ENCODE peak calls at places on chromosomes 1 and 21, in five cellular contexts. E is breast epithelium, X is neural progenitor cell, V is right atrium auricular region, U is OCI-LY7. D is an unnamed sample. For H3K4me1, the result is how much of the 10 kb centered on the place peaks cover.

GRCh38 chr1:175635092-175635491 is 108.3 kb downstream of the TNR start:
- DNase-seq in U (no peak), X (no peak), E (no peak), V (no peak), D (no peak)

GRCh38 chr21:17775431-17776126 is 43.6 kb downstream of the C21orf91 start:
- DNase-seq in X (no peak), U (peak), E (no peak), V (no peak), D (peak)

GRCh38 chr1:205091043-205091740 is 6.9 kb upstream of the TMEM81 start:
- DNase-seq in U (no peak), V (no peak), E (no peak), X (no peak), D (no peak)

GRCh38 chr1:160046494-160047115 is 14.8 kb upstream of the PIGM start:
- DNase-seq in V (no peak), X (peak), E (no peak), U (peak), D (peak)

GRCh38 chr21:41961753-41962152 is 7.9 kb upstream of the C2CD2 start:
- DNase-seq in E (peak), X (no peak), U (peak), V (no peak), D (no peak)

GRCh38 chr1:212062832-212063438 is 27.4 kb downstream of the DTL start:
- DNase-seq in U (peak), E (no peak), V (no peak), X (peak), D (no peak)

GRCh38 chr1:14371806-14372497 is 226.5 kb upstream of the KAZN start:
- DNase-seq in U (no peak), V (no peak), X (no peak), E (no peak), D (no peak)

GRCh38 chr1:116911166-116911553 is 1.4 kb downstream of the PTGFRN start:
- DNase-seq in X (peak), U (no peak), E (no peak), V (no peak), D (no peak)

GRCh38 chr21:35275776-35276175 is 226.7 kb upstream of the RUNX1 start:
- DNase-seq in V (no peak), E (no peak), U (no peak), X (no peak), D (no peak)

GRCh38 chr21:17044696-17045095 is 468.1 kb upstream of the CXADR start:
- DNase-seq in E (no peak), U (no peak), X (no peak), V (no peak), D (no peak)

GRCh38 chr1:143727263-143727662 is 244.5 kb downstream of the FAM72C start:
- DNase-seq in V (no peak), U (no peak), E (no peak), X (no peak), D (no peak)

GRCh38 chr1:15413563-15414449 is 4.1 kb downstream of the EFHD2 start:
- DNase-seq in X (no peak), U (no peak), E (no peak), V (no peak), D (no peak)

GRCh38 chr1:15412843-15413242 is 3.2 kb downstream of the EFHD2 start:
- DNase-seq in X (no peak), E (no peak), U (no peak), V (no peak), D (no peak)

GRCh38 chr1:15411593-15412487 is 2.2 kb downstream of the EFHD2 start:
- DNase-seq in E (no peak), X (no peak), U (peak), V (no peak), D (peak)

GRCh38 chr1:15410884-15411245 is 1.2 kb downstream of the EFHD2 start:
- DNase-seq in U (no peak), V (no peak), E (no peak), X (no peak), D (no peak)

GRCh38 chr1:15412488-15412800 is 2.8 kb downstream of the EFHD2 start:
- DNase-seq in U (no peak), X (no peak), E (no peak), V (no peak), D (no peak)
- H3K4me1 ChIP-seq in U (under half), X (under half), E (under half), V (half or more), D (half or more)

DNA sequence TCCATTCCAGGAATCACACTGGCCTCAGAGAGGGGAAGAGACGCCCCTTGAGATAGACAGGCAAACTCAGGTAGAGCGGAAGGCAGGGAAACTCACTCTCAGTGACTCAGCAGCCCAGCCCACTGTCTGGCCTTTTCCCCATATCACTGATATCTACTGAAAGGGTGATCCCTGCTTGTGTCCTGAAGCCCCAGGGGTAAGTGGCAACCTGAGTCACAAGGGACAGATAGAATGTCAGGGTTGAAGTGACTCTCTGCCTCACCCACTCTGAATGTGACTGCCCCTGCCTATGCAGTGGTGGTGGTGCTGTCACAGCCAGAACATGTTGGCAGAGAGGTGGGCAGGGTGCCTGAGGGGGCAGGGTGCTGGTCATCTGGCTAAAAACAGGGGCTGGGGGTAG is 157.5 kb upstream of the FGGY start:
- DNase-seq in U (no peak), V (no peak), E (no peak), X (no peak), D (no peak)
- H3K27ac ChIP-seq in U (no peak), V (peak), E (no peak), X (no peak), D (no peak)

GRCh38 chr1:12715896-12716437 is at the start of gene AADACL3:
- DNase-seq in U (no peak), E (no peak), V (no peak), X (no peak), D (no peak)
- H3K4me1 ChIP-seq in U (under half), E (under half), V (under half), X (under half), D (under half)

GRCh38 chr1:223136086-223136485 is 7.0 kb downstream of the TLR5 start:
- DNase-seq in V (no peak), U (no peak), E (no peak), X (peak), D (no peak)

GRCh38 chr1:223135176-223135575 is 7.9 kb downstream of the TLR5 start:
- DNase-seq in E (no peak), V (no peak), X (no peak), U (no peak), D (no peak)

GRCh38 chr1:223137402-223138100 is 5.5 kb downstream of the TLR5 start:
- DNase-seq in E (no peak), X (no peak), V (peak), U (no peak), D (no peak)

GRCh38 chr1:223133301-223133823 is 9.7 kb downstream of the TLR5 start:
- DNase-seq in U (no peak), E (no peak), X (no peak), V (no peak), D (no peak)

GRCh38 chr1:223133824-223134435 is 9.1 kb downstream of the TLR5 start:
- DNase-seq in U (peak), V (peak), E (peak), X (peak), D (peak)
- H3K27ac ChIP-seq in U (no peak), V (peak), E (peak), X (no peak), D (no peak)